ENCODE peak calls at places on chromosome 12, in five cellular contexts. T is colonic mucosa, N is HCT116, G is NT2/D1, A is fibroblast of lung. E is an unnamed sample.

GRCh38 chr12:78778339-78778738 is 86.2 kb upstream of the SYT1 start:
- DNase-seq in T (no peak), N (no peak), G (no peak), A (no peak), E (no peak)

GRCh38 chr12:57627504-57628279 is 5.3 kb downstream of the B4GALNT1 start:
- DNase-seq in T (no peak), N (no peak), G (no peak), A (no peak), E (peak; percentile 81)

GRCh38 chr12:122130150-122130549 is 43.9 kb downstream of the IL31 start:
- DNase-seq in T (no peak), N (peak; percentile 28), G (no peak), A (no peak), E (peak; percentile 39)

GRCh38 chr12:20457582-20457981 is 89.2 kb downstream of the PDE3A start:
- DNase-seq in T (no peak), N (no peak), G (no peak), A (no peak), E (no peak)

GRCh38 chr12:1796515-1797010 is 23.8 kb upstream of the LRTM2 start:
- DNase-seq in T (peak; percentile 57), N (no peak), G (no peak), A (no peak), E (no peak)

GRCh38 chr12:2477009-2477766 is 317.6 kb upstream of the FKBP4 start:
- DNase-seq in T (no peak), N (no peak), G (no peak), A (no peak), E (no peak)

GRCh38 chr12:16602412-16602811 is 3.5 kb downstream of the LMO3 start:
- DNase-seq in T (no peak), N (no peak), G (no peak), A (no peak), E (no peak)

GRCh38 chr12:45613306-45613705 is 116.2 kb upstream of the ARID2 start:
- DNase-seq in T (no peak), N (no peak), G (no peak), A (peak; percentile 59), E (no peak)

GRCh38 chr12:92194566-92194965 is 48.9 kb upstream of the BTG1 start:
- DNase-seq in T (no peak), N (no peak), G (no peak), A (no peak), E (no peak)

GRCh38 chr12:38138225-38139221 is 178.1 kb upstream of the ALG10B start:
- DNase-seq in T (peak; percentile 79), N (peak; percentile 61), G (peak; percentile 70), A (peak; percentile 68), E (peak; percentile 91)

DNA sequence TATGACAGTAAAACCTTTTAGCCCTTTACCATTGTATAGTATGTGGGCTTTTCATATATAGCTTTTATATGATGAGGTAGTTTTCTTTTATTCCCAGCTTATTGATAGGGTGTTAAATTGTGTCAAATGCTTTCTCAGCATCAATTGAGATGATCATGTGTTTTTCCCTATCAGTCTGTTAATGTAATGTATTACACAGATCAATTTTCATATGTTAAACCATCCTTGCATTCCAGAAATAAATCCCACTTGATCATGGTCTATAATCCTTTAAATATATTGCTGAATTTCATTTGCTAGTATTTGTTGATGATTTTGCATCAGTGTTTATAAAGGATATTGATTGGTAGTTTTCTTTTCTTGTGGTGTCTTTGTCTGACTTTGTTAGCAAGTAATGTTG is 603.9 kb downstream of the TRHDE start:
- DNase-seq in T (no peak), N (no peak), G (no peak), A (no peak), E (no peak)
- H3K9ac ChIP-seq in T (no peak overlapping the region), N (no peak overlapping the region), G (no peak overlapping the region), A (no peak overlapping the region), E (no peak overlapping the region)

DNA sequence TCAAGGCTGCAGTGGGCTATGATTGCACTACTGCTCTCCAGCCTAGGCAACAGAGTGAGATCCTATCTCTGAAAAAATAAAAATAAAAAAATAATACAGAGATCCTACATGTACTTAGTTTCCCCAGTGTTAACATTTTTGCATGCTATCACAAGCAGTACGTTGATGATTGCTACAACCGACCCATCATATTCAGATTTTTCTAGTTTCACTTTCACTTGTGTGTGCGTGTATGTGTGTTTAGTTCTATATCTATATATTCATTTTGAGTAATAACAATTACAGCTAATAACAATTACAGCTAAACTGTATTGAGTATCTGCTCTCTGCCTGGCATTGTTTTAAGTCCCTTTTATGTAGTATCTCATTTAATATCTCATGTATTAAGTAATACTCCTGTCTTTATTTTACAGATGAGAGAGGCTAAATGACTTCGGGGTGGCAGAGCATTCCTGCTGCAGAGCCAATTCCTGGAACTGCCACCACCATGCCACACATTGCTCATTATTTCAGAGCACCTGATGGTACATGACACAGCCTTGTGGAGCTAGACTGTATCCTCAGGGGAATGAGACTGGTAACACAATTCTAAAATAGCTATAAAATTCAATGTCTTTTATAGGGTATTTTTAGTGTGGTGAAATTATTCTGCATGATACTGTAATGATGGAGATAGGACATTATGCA is 153.1 kb downstream of the BCAT1 start:
- DNase-seq in T (no peak), N (no peak), G (no peak), A (peak; percentile 24), E (no peak)
- H3K4me3 ChIP-seq in T (peak overlapping the region; percentile 0), N (no peak overlapping the region), G (no peak overlapping the region), A (no peak overlapping the region), E (no peak overlapping the region)

DNA sequence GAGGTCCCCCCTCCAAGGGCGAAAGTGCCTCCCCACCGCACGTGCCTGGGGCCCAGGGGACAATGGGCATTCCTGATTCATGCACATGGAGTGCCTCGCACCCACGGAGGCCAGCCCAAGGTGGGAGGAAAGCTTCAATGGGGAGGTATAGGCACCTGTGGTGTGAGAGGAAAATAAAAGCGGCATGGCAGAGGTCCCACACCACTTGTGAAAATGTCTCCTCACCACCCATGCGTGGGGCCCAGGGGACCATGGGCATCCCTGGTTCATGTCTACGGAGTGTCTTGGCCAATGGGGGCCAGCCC is 384.7 kb downstream of the ALG10 start:
- DNase-seq in T (peak; percentile 7), N (no peak), G (no peak), A (no peak), E (no peak)
- H3K9me3 ChIP-seq in T (no peaks in the 10 kb centered on the region), N (no peaks in the 10 kb centered on the region), G (peaks cover 56% of the 10 kb centered on the region), A (no peaks in the 10 kb centered on the region), E (peaks cover 75% of the 10 kb centered on the region)

GRCh38 chr12:88556213-88556612 is 24.1 kb downstream of the KITLG start:
- DNase-seq in T (no peak), N (no peak), G (no peak), A (no peak), E (no peak)
- H3K9ac ChIP-seq in T (no peak overlapping the region), N (peak overlapping the region; percentile 9), G (no peak overlapping the region), A (no peak overlapping the region), E (no peak overlapping the region)

GRCh38 chr12:18864900-18865561 is 127.1 kb downstream of the CAPZA3 start:
- DNase-seq in T (no peak), N (no peak), G (no peak), A (peak; percentile 64), E (no peak)
- H3K4me3 ChIP-seq in T (no peak overlapping the region), N (no peak overlapping the region), G (no peak overlapping the region), A (no peak overlapping the region), E (no peak overlapping the region)

E was measured in endodermal cell.